ENCODE peak calls at places on chromosomes 3 and 15, in five cellular contexts. One of them, this sample, is unnamed.

GRCh38 chr3:112736802-112737566 is 96.0 kb upstream of the CCDC80 start:
- DNase-seq in naive thymus-derived CD8-positive, alpha-beta T cell: no peak
- DNase-seq in NCI-H460: no peak
- DNase-seq in mucosa of gallbladder: no peak
- DNase-seq in mesendoderm: no peak
- DNase-seq in this sample: no peak

GRCh38 chr3:184733181-184733580 is 21.3 kb upstream of the MAGEF1 start:
- DNase-seq in mucosa of gallbladder: no peak
- DNase-seq in naive thymus-derived CD8-positive, alpha-beta T cell: no peak
- DNase-seq in NCI-H460: no peak
- DNase-seq in mesendoderm: no peak
- DNase-seq in this sample: no peak

GRCh38 chr15:71610991-71611720 is 199.2 kb upstream of the NR2E3 start:
- DNase-seq in mesendoderm: no peak
- DNase-seq in mucosa of gallbladder: no peak
- DNase-seq in naive thymus-derived CD8-positive, alpha-beta T cell: no peak
- DNase-seq in NCI-H460: no peak
- DNase-seq in this sample: no peak

GRCh38 chr15:61659571-61660190 is 400.6 kb downstream of the VPS13C start:
- DNase-seq in naive thymus-derived CD8-positive, alpha-beta T cell: no peak
- DNase-seq in NCI-H460: no peak
- DNase-seq in mesendoderm: no peak
- DNase-seq in mucosa of gallbladder: no peak
- DNase-seq in this sample: no peak

GRCh38 chr3:180311242-180311641 is 274.5 kb upstream of the PEX5L start:
- DNase-seq in mucosa of gallbladder: no peak
- DNase-seq in naive thymus-derived CD8-positive, alpha-beta T cell: no peak
- DNase-seq in mesendoderm: peak; percentile 8
- DNase-seq in NCI-H460: no peak
- DNase-seq in this sample: no peak

GRCh38 chr15:90588427-90588826 is 58.7 kb downstream of the CRTC3 start:
- DNase-seq in NCI-H460: no peak
- DNase-seq in mucosa of gallbladder: no peak
- DNase-seq in naive thymus-derived CD8-positive, alpha-beta T cell: no peak
- DNase-seq in mesendoderm: peak; percentile 14
- DNase-seq in this sample: no peak

GRCh38 chr3:101036213-101036618 is 43.0 kb upstream of the ABI3BP start:
- DNase-seq in NCI-H460: peak; percentile 78
- DNase-seq in mucosa of gallbladder: peak; percentile 73
- DNase-seq in mesendoderm: peak; percentile 93
- DNase-seq in naive thymus-derived CD8-positive, alpha-beta T cell: no peak
- DNase-seq in this sample: no peak

GRCh38 chr3:129695203-129695602 is 88.7 kb upstream of the PLXND1 start:
- DNase-seq in mesendoderm: no peak
- DNase-seq in naive thymus-derived CD8-positive, alpha-beta T cell: no peak
- DNase-seq in NCI-H460: no peak
- DNase-seq in mucosa of gallbladder: no peak
- DNase-seq in this sample: no peak

GRCh38 chr15:25054943-25055342 is 100.2 kb downstream of the SNRPN start:
- DNase-seq in naive thymus-derived CD8-positive, alpha-beta T cell: no peak
- DNase-seq in mesendoderm: no peak
- DNase-seq in mucosa of gallbladder: no peak
- DNase-seq in NCI-H460: no peak
- DNase-seq in this sample: no peak

GRCh38 chr3:194504146-194504545 is 17.3 kb upstream of the ATP13A3 start:
- DNase-seq in mesendoderm: no peak
- DNase-seq in mucosa of gallbladder: no peak
- DNase-seq in NCI-H460: no peak
- DNase-seq in naive thymus-derived CD8-positive, alpha-beta T cell: no peak
- DNase-seq in this sample: no peak

GRCh38 chr15:97874139-97874538 is 86.4 kb upstream of the ARRDC4 start:
- DNase-seq in mesendoderm: peak; percentile 12
- DNase-seq in mucosa of gallbladder: no peak
- DNase-seq in naive thymus-derived CD8-positive, alpha-beta T cell: no peak
- DNase-seq in NCI-H460: no peak
- DNase-seq in this sample: no peak

GRCh38 chr3:123448503-123449091 is at the start of gene ADCY5:
- DNase-seq in NCI-H460: no peak
- DNase-seq in naive thymus-derived CD8-positive, alpha-beta T cell: no peak
- DNase-seq in mucosa of gallbladder: no peak
- DNase-seq in mesendoderm: peak; percentile 50
- DNase-seq in this sample: no peak

GRCh38 chr15:42725331-42725903 is 11.5 kb downstream of the CDAN1 start:
- DNase-seq in NCI-H460: no peak
- DNase-seq in naive thymus-derived CD8-positive, alpha-beta T cell: no peak
- DNase-seq in mesendoderm: no peak
- DNase-seq in mucosa of gallbladder: no peak
- DNase-seq in this sample: no peak

GRCh38 chr3:130783629-130784028 is 37.0 kb upstream of the PIK3R4 start:
- DNase-seq in mesendoderm: no peak
- DNase-seq in mucosa of gallbladder: no peak
- DNase-seq in NCI-H460: no peak
- DNase-seq in naive thymus-derived CD8-positive, alpha-beta T cell: no peak
- DNase-seq in this sample: no peak

GRCh38 chr3:133540896-133541674 is 32.4 kb upstream of the CDV3 start:
- DNase-seq in NCI-H460: no peak
- DNase-seq in naive thymus-derived CD8-positive, alpha-beta T cell: no peak
- DNase-seq in mucosa of gallbladder: peak; percentile 40
- DNase-seq in mesendoderm: no peak
- DNase-seq in this sample: no peak

GRCh38 chr3:123586966-123587365 is 2.1 kb upstream of the HACD2 start:
- DNase-seq in naive thymus-derived CD8-positive, alpha-beta T cell: no peak
- DNase-seq in NCI-H460: no peak
- DNase-seq in mucosa of gallbladder: no peak
- DNase-seq in mesendoderm: peak; percentile 70
- DNase-seq in this sample: no peak

GRCh38 chr15:90291679-90292356 is 26.3 kb downstream of the NGRN start:
- DNase-seq in NCI-H460: peak; percentile 43
- DNase-seq in mucosa of gallbladder: no peak
- DNase-seq in naive thymus-derived CD8-positive, alpha-beta T cell: no peak
- DNase-seq in mesendoderm: peak; percentile 18
- DNase-seq in this sample: no peak

GRCh38 chr3:127233371-127233770 is 40.4 kb downstream of the PRR23E start:
- DNase-seq in mucosa of gallbladder: no peak
- DNase-seq in NCI-H460: no peak
- DNase-seq in naive thymus-derived CD8-positive, alpha-beta T cell: no peak
- DNase-seq in mesendoderm: peak; percentile 53
- DNase-seq in this sample: no peak

GRCh38 chr15:101429646-101430045 is 59.9 kb downstream of the PCSK6 start:
- DNase-seq in naive thymus-derived CD8-positive, alpha-beta T cell: no peak
- DNase-seq in NCI-H460: no peak
- DNase-seq in mucosa of gallbladder: no peak
- DNase-seq in mesendoderm: no peak
- DNase-seq in this sample: no peak

GRCh38 chr3:128494152-128494650 is 1.2 kb upstream of the GATA2 start:
- DNase-seq in mesendoderm: no peak
- DNase-seq in naive thymus-derived CD8-positive, alpha-beta T cell: no peak
- DNase-seq in mucosa of gallbladder: no peak
- DNase-seq in NCI-H460: no peak
- DNase-seq in this sample: no peak

GRCh38 chr3:113200946-113201345 is 10.4 kb upstream of the BOC start:
- DNase-seq in NCI-H460: no peak
- DNase-seq in mucosa of gallbladder: no peak
- DNase-seq in naive thymus-derived CD8-positive, alpha-beta T cell: no peak
- DNase-seq in mesendoderm: no peak
- DNase-seq in this sample: no peak

GRCh38 chr3:70726966-70727365 is 414.5 kb upstream of the MDFIC2 start:
- DNase-seq in mucosa of gallbladder: no peak
- DNase-seq in naive thymus-derived CD8-positive, alpha-beta T cell: no peak
- DNase-seq in NCI-H460: no peak
- DNase-seq in mesendoderm: no peak
- DNase-seq in this sample: no peak

This sample was measured in heart left ventricle.